ENCODE peak calls at places on chromosomes 2 and 18, in four cellular contexts. R is PC-9, W is adipocyte, B is lower lobe of right lung. I is an unnamed sample.

GRCh38 chr2:235041221-235041917 is 89.6 kb downstream of the SH3BP4 start:
- DNase-seq in B (no peak), W (no peak), R (no peak), I (no peak)

GRCh38 chr2:133821107-133821760 is 253.0 kb upstream of the NCKAP5 start:
- DNase-seq in W (peak), R (no peak), B (no peak), I (peak)

GRCh38 chr2:191688934-191689695 is 11.2 kb downstream of the NABP1 start:
- DNase-seq in B (no peak), W (peak), R (peak), I (peak)

GRCh38 chr2:220077488-220077887 is 450.1 kb downstream of the SLC4A3 start:
- DNase-seq in B (no peak), R (no peak), W (peak), I (peak)

GRCh38 chr2:189178726-189179606 is 595 bp downstream of the COL5A2 start:
- DNase-seq in R (no peak), W (peak), B (no peak), I (peak)

GRCh38 chr2:105391058-105391627 is 7.7 kb downstream of the FHL2 start:
- DNase-seq in W (no peak), R (peak), B (no peak), I (peak)

GRCh38 chr2:42138163-42139016 is 30.8 kb upstream of the EML4 start:
- DNase-seq in W (peak), B (no peak), R (peak), I (peak)

GRCh38 chr18:22694954-22695353 is 238.2 kb upstream of the RBBP8 start:
- DNase-seq in W (peak), B (no peak), R (peak), I (peak)

GRCh38 chr2:125870264-125870663 is 785.7 kb upstream of the GYPC start:
- DNase-seq in R (no peak), W (no peak), B (no peak), I (no peak)

GRCh38 chr2:41414486-41415230 is 633.2 kb upstream of the PKDCC start:
- DNase-seq in R (no peak), W (peak), B (no peak), I (peak)

GRCh38 chr2:73716518-73717250 is 20.5 kb downstream of the TPRKB start:
- DNase-seq in B (no peak), W (no peak), R (no peak), I (peak)

GRCh38 chr2:23500836-23501235 is 115.9 kb downstream of the KLHL29 start:
- DNase-seq in B (no peak), W (no peak), R (no peak), I (no peak)

GRCh38 chr2:227038550-227039189 is 125.3 kb downstream of the COL4A4 start:
- DNase-seq in R (no peak), W (no peak), B (no peak), I (peak)

GRCh38 chr2:240123821-240124650 is 12.1 kb downstream of the COPS9 start:
- DNase-seq in B (peak), W (no peak), R (no peak), I (no peak)

GRCh38 chr2:46645681-46646162 is 166.4 kb downstream of the TMEM247 start:
- DNase-seq in W (peak), R (peak), B (no peak), I (peak)

DNA sequence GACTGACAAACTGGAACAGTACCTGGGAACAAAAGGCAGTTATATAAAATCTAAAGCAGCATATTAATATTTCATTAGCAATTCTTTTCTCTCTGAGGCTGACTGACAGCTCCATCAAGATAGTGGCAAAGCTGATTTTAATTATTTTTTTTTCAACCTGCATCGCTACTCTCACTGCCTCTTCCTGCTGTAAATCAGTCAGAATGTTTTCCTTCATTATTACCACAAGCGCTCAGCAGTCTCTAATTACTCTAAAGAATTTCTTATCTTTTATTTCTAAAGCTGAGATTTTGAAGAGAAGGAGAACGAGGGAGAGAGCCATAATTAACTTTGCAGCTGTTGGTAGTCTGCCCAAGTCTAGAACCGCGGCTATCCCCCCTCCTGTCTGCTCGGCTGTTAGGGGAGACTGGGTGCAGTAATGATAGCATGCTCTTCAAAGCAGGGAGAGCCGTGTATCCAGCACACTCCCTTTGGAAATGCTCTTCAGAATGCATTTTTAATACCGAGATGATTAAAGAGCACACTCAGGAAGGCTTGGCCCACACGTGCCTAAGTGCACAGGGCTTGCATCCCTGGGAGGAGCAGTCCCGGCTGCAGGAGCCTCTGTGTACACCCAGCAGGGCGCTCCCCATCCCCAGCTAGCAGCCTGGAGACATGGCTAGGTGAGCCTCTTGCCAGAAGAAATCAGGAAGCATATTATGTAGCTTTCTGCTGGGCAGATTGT is 555.4 kb downstream of the CMPK2 start:
- DNase-seq in W (no peak), R (no peak), B (no peak), I (no peak)
- H3K4me3 ChIP-seq in W (no peak), R (no peak), B (no peak), I (no peak)

GRCh38 chr2:21544392-21544791 is 420.6 kb downstream of the TDRD15 start:
- DNase-seq in W (no peak), R (no peak), B (no peak), I (no peak)
- H3K4me3 ChIP-seq in W (no peak), R (no peak), B (no peak), I (no peak)

DNA sequence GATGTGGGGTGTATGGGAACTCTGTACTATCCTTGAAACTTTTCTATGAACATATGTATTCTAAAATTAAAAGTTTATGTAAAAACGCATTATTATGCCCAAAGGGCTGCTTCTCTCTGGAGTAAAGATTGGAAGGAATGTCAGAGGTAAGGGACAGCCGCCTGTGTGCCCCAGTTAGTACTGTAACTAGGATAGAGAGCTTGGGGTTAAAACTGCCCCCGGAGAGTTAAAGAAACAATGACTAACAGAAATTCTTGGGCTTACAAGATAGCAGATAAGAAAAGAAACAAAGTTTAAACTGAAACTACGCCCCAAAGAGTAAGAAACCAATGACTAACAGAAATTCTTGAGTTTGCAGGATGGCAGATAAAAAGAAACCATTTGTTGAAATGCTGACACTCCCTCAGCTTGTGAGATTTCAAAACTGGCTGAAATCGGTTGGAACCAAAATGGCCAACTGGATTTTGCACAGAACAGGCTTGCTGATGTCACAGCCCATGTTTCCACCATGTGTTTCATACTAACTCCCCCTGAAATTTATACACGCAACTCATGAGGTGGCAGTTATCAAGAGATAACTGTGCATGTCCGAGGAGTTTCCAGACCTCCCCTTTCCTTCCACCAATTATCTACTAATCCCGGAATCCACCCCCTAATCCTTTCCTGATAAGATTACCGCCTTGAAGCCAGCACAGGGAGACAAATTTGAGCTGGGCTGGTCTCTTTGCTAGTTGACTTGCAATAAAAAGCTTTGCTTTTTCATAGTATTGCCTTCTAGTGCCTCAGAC is 8.7 kb upstream of the TXNDC2 start:
- DNase-seq in W (peak), R (peak), B (no peak), I (peak)
- H3K4me3 ChIP-seq in W (peak), R (peak), B (peak), I (peak)

DNA sequence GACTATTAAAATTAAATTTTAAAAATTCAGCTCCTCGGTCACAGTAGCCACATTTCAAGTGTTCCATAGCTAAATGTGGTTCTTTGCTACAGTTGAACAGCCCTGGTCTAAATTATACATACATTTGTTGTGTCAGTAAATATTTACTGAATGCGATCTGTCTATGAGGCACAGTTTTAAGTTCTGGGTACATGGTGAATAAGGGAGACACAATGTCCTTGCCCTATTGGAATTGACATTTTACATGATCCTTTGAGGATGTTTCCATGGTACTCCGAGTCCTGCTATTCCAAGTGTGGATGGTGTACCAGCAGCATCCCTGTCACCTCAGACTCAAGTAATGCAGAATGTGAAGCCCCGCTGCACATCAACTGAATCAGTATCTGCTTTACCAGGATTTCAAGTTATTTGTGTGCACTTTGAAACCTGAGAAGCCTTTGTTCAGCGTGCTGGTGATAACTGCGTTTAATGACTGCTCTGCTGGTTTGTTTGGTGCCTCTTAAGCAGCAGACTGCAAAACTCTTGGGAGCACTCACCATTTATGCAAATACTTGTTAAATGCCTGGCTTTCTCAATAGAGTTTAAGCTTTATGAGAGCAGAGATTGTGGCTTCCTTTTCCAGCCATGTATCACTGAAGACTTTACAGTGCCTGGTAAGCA is 1.5 kb downstream of the GALNT1 start:
- DNase-seq in B (no peak), R (peak), W (peak), I (peak)
- H3K4me3 ChIP-seq in B (peak), R (peak), W (peak), I (peak)

GRCh38 chr18:69957071-69957620 is 9.5 kb upstream of the CD226 start:
- DNase-seq in B (no peak), R (no peak), W (no peak), I (no peak)
- H3K4me3 ChIP-seq in B (peak), R (no peak), W (no peak), I (no peak)

I was measured in choroid plexus epithelial cell.